ENCODE peak calls at places on chromosomes 7 and 10, in six cellular contexts. One of them, this sample, is unnamed.

GRCh38 chr10:42637142-42637541 is 1.2 kb downstream of the ZNF33B start:
- DNase-seq in epithelial cell of esophagus: no peak
- DNase-seq in NCI-H1092 treated with DMSO at 0.1 percent for 48 hours: no peak
- DNase-seq in anterior cingulate cortex: no peak
- DNase-seq in HL-60: no peak
- DNase-seq in globus pallidus: no peak
- DNase-seq in this sample: no peak

GRCh38 chr7:54827719-54828118 is 68.7 kb upstream of the SEC61G start:
- DNase-seq in epithelial cell of esophagus: no peak
- DNase-seq in NCI-H1092 treated with DMSO at 0.1 percent for 48 hours: no peak
- DNase-seq in anterior cingulate cortex: no peak
- DNase-seq in HL-60: no peak
- DNase-seq in globus pallidus: no peak
- DNase-seq in this sample: no peak

GRCh38 chr10:84541289-84541637 is 212.9 kb downstream of the CCSER2 start:
- DNase-seq in epithelial cell of esophagus: no peak
- DNase-seq in NCI-H1092 treated with DMSO at 0.1 percent for 48 hours: no peak
- DNase-seq in anterior cingulate cortex: no peak
- DNase-seq in HL-60: no peak
- DNase-seq in globus pallidus: no peak
- DNase-seq in this sample: peak; percentile 51

GRCh38 chr10:21517983-21518628 is 7.4 kb downstream of the SKIDA1 start:
- DNase-seq in epithelial cell of esophagus: peak; percentile 35
- DNase-seq in NCI-H1092 treated with DMSO at 0.1 percent for 48 hours: peak; percentile 91
- DNase-seq in anterior cingulate cortex: no peak
- DNase-seq in HL-60: no peak
- DNase-seq in globus pallidus: no peak
- DNase-seq in this sample: peak; percentile 24

GRCh38 chr10:8444630-8445029 is 390.1 kb downstream of the GATA3 start:
- DNase-seq in epithelial cell of esophagus: no peak
- DNase-seq in NCI-H1092 treated with DMSO at 0.1 percent for 48 hours: no peak
- DNase-seq in anterior cingulate cortex: no peak
- DNase-seq in HL-60: no peak
- DNase-seq in globus pallidus: no peak
- DNase-seq in this sample: peak; percentile 32

GRCh38 chr10:91190876-91191580 is 29.4 kb upstream of the PCGF5 start:
- DNase-seq in epithelial cell of esophagus: peak; percentile 7
- DNase-seq in NCI-H1092 treated with DMSO at 0.1 percent for 48 hours: no peak
- DNase-seq in anterior cingulate cortex: no peak
- DNase-seq in HL-60: no peak
- DNase-seq in globus pallidus: peak; percentile 77
- DNase-seq in this sample: no peak

GRCh38 chr10:24518981-24519597 is 204.6 kb downstream of the ARHGAP21 start:
- DNase-seq in epithelial cell of esophagus: peak; percentile 63
- DNase-seq in NCI-H1092 treated with DMSO at 0.1 percent for 48 hours: peak; percentile 10
- DNase-seq in anterior cingulate cortex: no peak
- DNase-seq in HL-60: peak; percentile 1
- DNase-seq in globus pallidus: peak; percentile 67
- DNase-seq in this sample: peak; percentile 86

GRCh38 chr7:142811154-142811737 is 40.5 kb downstream of the PRSS2 start:
- DNase-seq in epithelial cell of esophagus: peak; percentile 48
- DNase-seq in NCI-H1092 treated with DMSO at 0.1 percent for 48 hours: peak; percentile 7
- DNase-seq in anterior cingulate cortex: no peak
- DNase-seq in HL-60: peak; percentile 36
- DNase-seq in globus pallidus: peak; percentile 14
- DNase-seq in this sample: peak; percentile 48

GRCh38 chr10:46223064-46223480 is 63.7 kb upstream of the ANTXRL start:
- DNase-seq in epithelial cell of esophagus: no peak
- DNase-seq in NCI-H1092 treated with DMSO at 0.1 percent for 48 hours: no peak
- DNase-seq in anterior cingulate cortex: no peak
- DNase-seq in HL-60: no peak
- DNase-seq in globus pallidus: no peak
- DNase-seq in this sample: no peak

GRCh38 chr7:143958781-143959180 is 4.1 kb downstream of the OR2F1 start:
- DNase-seq in epithelial cell of esophagus: no peak
- DNase-seq in NCI-H1092 treated with DMSO at 0.1 percent for 48 hours: no peak
- DNase-seq in anterior cingulate cortex: no peak
- DNase-seq in HL-60: no peak
- DNase-seq in globus pallidus: no peak
- DNase-seq in this sample: no peak

GRCh38 chr7:115099906-115100305 is 178.0 kb downstream of the MDFIC start:
- DNase-seq in epithelial cell of esophagus: peak; percentile 76
- DNase-seq in NCI-H1092 treated with DMSO at 0.1 percent for 48 hours: no peak
- DNase-seq in anterior cingulate cortex: no peak
- DNase-seq in HL-60: no peak
- DNase-seq in globus pallidus: no peak
- DNase-seq in this sample: peak; percentile 16

GRCh38 chr10:47240173-47240572 is 59.8 kb upstream of the GDF10 start:
- DNase-seq in epithelial cell of esophagus: no peak
- DNase-seq in NCI-H1092 treated with DMSO at 0.1 percent for 48 hours: no peak
- DNase-seq in anterior cingulate cortex: no peak
- DNase-seq in HL-60: no peak
- DNase-seq in globus pallidus: no peak
- DNase-seq in this sample: no peak

GRCh38 chr10:84846646-84847045 is 518.3 kb downstream of the CCSER2 start:
- DNase-seq in epithelial cell of esophagus: no peak
- DNase-seq in NCI-H1092 treated with DMSO at 0.1 percent for 48 hours: no peak
- DNase-seq in anterior cingulate cortex: no peak
- DNase-seq in HL-60: no peak
- DNase-seq in globus pallidus: no peak
- DNase-seq in this sample: no peak

GRCh38 chr10:13518076-13518692 is 10.6 kb downstream of the BEND7 start:
- DNase-seq in epithelial cell of esophagus: peak; percentile 28
- DNase-seq in NCI-H1092 treated with DMSO at 0.1 percent for 48 hours: no peak
- DNase-seq in anterior cingulate cortex: no peak
- DNase-seq in HL-60: no peak
- DNase-seq in globus pallidus: no peak
- DNase-seq in this sample: peak; percentile 78

GRCh38 chr10:18719811-18720210 is 60.6 kb downstream of the ARL5B start:
- DNase-seq in epithelial cell of esophagus: peak; percentile 16
- DNase-seq in NCI-H1092 treated with DMSO at 0.1 percent for 48 hours: no peak
- DNase-seq in anterior cingulate cortex: no peak
- DNase-seq in HL-60: no peak
- DNase-seq in globus pallidus: no peak
- DNase-seq in this sample: peak; percentile 47

GRCh38 chr7:148884049-148884298 is at the start of gene EZH2:
- DNase-seq in epithelial cell of esophagus: no peak
- DNase-seq in NCI-H1092 treated with DMSO at 0.1 percent for 48 hours: no peak
- DNase-seq in anterior cingulate cortex: no peak
- DNase-seq in HL-60: no peak
- DNase-seq in globus pallidus: no peak
- DNase-seq in this sample: no peak

GRCh38 chr7:20744913-20745587 is 41.6 kb downstream of the SP8 start:
- DNase-seq in epithelial cell of esophagus: peak; percentile 12
- DNase-seq in NCI-H1092 treated with DMSO at 0.1 percent for 48 hours: peak; percentile 88
- DNase-seq in anterior cingulate cortex: no peak
- DNase-seq in HL-60: no peak
- DNase-seq in globus pallidus: no peak
- DNase-seq in this sample: peak; percentile 30

GRCh38 chr7:22452142-22452763 is 47.7 kb downstream of the STEAP1B start:
- DNase-seq in epithelial cell of esophagus: peak; percentile 54
- DNase-seq in NCI-H1092 treated with DMSO at 0.1 percent for 48 hours: no peak
- DNase-seq in anterior cingulate cortex: no peak
- DNase-seq in HL-60: peak; percentile 26
- DNase-seq in globus pallidus: peak; percentile 72
- DNase-seq in this sample: peak; percentile 74

GRCh38 chr7:106246941-106247826 is 37.6 kb downstream of the NAMPT start:
- DNase-seq in epithelial cell of esophagus: peak; percentile 32
- DNase-seq in NCI-H1092 treated with DMSO at 0.1 percent for 48 hours: no peak
- DNase-seq in anterior cingulate cortex: no peak
- DNase-seq in HL-60: no peak
- DNase-seq in globus pallidus: no peak
- DNase-seq in this sample: no peak

GRCh38 chr10:86500846-86501245 is 20.7 kb downstream of the WAPL start:
- DNase-seq in epithelial cell of esophagus: peak; percentile 11
- DNase-seq in NCI-H1092 treated with DMSO at 0.1 percent for 48 hours: no peak
- DNase-seq in anterior cingulate cortex: no peak
- DNase-seq in HL-60: no peak
- DNase-seq in globus pallidus: no peak
- DNase-seq in this sample: no peak

GRCh38 chr10:88389456-88389855 is 193.7 kb downstream of the RNLS start:
- DNase-seq in epithelial cell of esophagus: peak; percentile 61
- DNase-seq in NCI-H1092 treated with DMSO at 0.1 percent for 48 hours: peak; percentile 2
- DNase-seq in anterior cingulate cortex: no peak
- DNase-seq in HL-60: peak; percentile 59
- DNase-seq in globus pallidus: peak; percentile 47
- DNase-seq in this sample: no peak

GRCh38 chr10:32327364-32327691 is 19.6 kb downstream of the EPC1 start:
- DNase-seq in epithelial cell of esophagus: peak; percentile 46
- DNase-seq in NCI-H1092 treated with DMSO at 0.1 percent for 48 hours: no peak
- DNase-seq in anterior cingulate cortex: no peak
- DNase-seq in HL-60: no peak
- DNase-seq in globus pallidus: no peak
- DNase-seq in this sample: no peak

GRCh38 chr7:7795736-7796135 is 77.3 kb upstream of the RPA3 start:
- DNase-seq in epithelial cell of esophagus: peak; percentile 86
- DNase-seq in NCI-H1092 treated with DMSO at 0.1 percent for 48 hours: no peak
- DNase-seq in anterior cingulate cortex: no peak
- DNase-seq in HL-60: no peak
- DNase-seq in globus pallidus: no peak
- DNase-seq in this sample: no peak

GRCh38 chr7:124856299-124856888 is 73.2 kb downstream of the POT1 start:
- DNase-seq in epithelial cell of esophagus: peak; percentile 62
- DNase-seq in NCI-H1092 treated with DMSO at 0.1 percent for 48 hours: peak; percentile 54
- DNase-seq in anterior cingulate cortex: no peak
- DNase-seq in HL-60: no peak
- DNase-seq in globus pallidus: peak; percentile 35
- DNase-seq in this sample: peak; percentile 5

GRCh38 chr10:102603946-102604345 is 40.3 kb upstream of the TRIM8 start:
- DNase-seq in epithelial cell of esophagus: no peak
- DNase-seq in NCI-H1092 treated with DMSO at 0.1 percent for 48 hours: no peak
- DNase-seq in anterior cingulate cortex: no peak
- DNase-seq in HL-60: peak; percentile 87
- DNase-seq in globus pallidus: no peak
- DNase-seq in this sample: no peak

GRCh38 chr7:112669306-112669705 is 120.9 kb downstream of the TMEM168 start:
- DNase-seq in epithelial cell of esophagus: peak; percentile 46
- DNase-seq in NCI-H1092 treated with DMSO at 0.1 percent for 48 hours: no peak
- DNase-seq in anterior cingulate cortex: no peak
- DNase-seq in HL-60: no peak
- DNase-seq in globus pallidus: no peak
- DNase-seq in this sample: no peak

GRCh38 chr10:13475124-13475523 is 53.7 kb downstream of the BEND7 start:
- DNase-seq in epithelial cell of esophagus: peak; percentile 69
- DNase-seq in NCI-H1092 treated with DMSO at 0.1 percent for 48 hours: no peak
- DNase-seq in anterior cingulate cortex: no peak
- DNase-seq in HL-60: no peak
- DNase-seq in globus pallidus: no peak
- DNase-seq in this sample: no peak

GRCh38 chr10:76763360-76763759 is 874.2 kb downstream of the KCNMA1 start:
- DNase-seq in epithelial cell of esophagus: peak; percentile 51
- DNase-seq in NCI-H1092 treated with DMSO at 0.1 percent for 48 hours: no peak
- DNase-seq in anterior cingulate cortex: no peak
- DNase-seq in HL-60: no peak
- DNase-seq in globus pallidus: no peak
- DNase-seq in this sample: no peak

GRCh38 chr7:92765725-92766124 is 70.6 kb downstream of the CDK6 start:
- DNase-seq in epithelial cell of esophagus: peak; percentile 88
- DNase-seq in NCI-H1092 treated with DMSO at 0.1 percent for 48 hours: no peak
- DNase-seq in anterior cingulate cortex: no peak
- DNase-seq in HL-60: no peak
- DNase-seq in globus pallidus: no peak
- DNase-seq in this sample: no peak

GRCh38 chr10:73251683-73252444 is 580 bp downstream of the MRPS16 start:
- DNase-seq in epithelial cell of esophagus: peak; percentile 37
- DNase-seq in NCI-H1092 treated with DMSO at 0.1 percent for 48 hours: no peak
- DNase-seq in anterior cingulate cortex: no peak
- DNase-seq in HL-60: peak; percentile 58
- DNase-seq in globus pallidus: no peak
- DNase-seq in this sample: no peak

GRCh38 chr10:43076311-43076875 is 476 bp upstream of the RET start:
- DNase-seq in epithelial cell of esophagus: peak; percentile 16
- DNase-seq in NCI-H1092 treated with DMSO at 0.1 percent for 48 hours: no peak
- DNase-seq in anterior cingulate cortex: no peak
- DNase-seq in HL-60: peak; percentile 36
- DNase-seq in globus pallidus: no peak
- DNase-seq in this sample: no peak

GRCh38 chr7:88020953-88021650 is 87.1 kb downstream of the ADAM22 start:
- DNase-seq in epithelial cell of esophagus: no peak
- DNase-seq in NCI-H1092 treated with DMSO at 0.1 percent for 48 hours: no peak
- DNase-seq in anterior cingulate cortex: no peak
- DNase-seq in HL-60: no peak
- DNase-seq in globus pallidus: no peak
- DNase-seq in this sample: no peak

GRCh38 chr10:86945361-86946214 is 11.8 kb downstream of the MMRN2 start:
- DNase-seq in epithelial cell of esophagus: peak; percentile 40
- DNase-seq in NCI-H1092 treated with DMSO at 0.1 percent for 48 hours: peak; percentile 33
- DNase-seq in anterior cingulate cortex: no peak
- DNase-seq in HL-60: no peak
- DNase-seq in globus pallidus: no peak
- DNase-seq in this sample: peak; percentile 44